ENCODE peak calls at places on chromosomes 12 and 14, in seven cellular contexts. H is ovary, A is Karpas-422, V is cardiac muscle cell, L is DND-41, U is right lobe of liver, R is suprapubic skin. J is an unnamed sample.

GRCh38 chr12:65462506-65462905 is 184.0 kb downstream of the MSRB3 start:
- DNase-seq in H (no peak), A (no peak), V (no peak), L (no peak), U (no peak), R (no peak), J (no peak)

GRCh38 chr14:28719130-28719529 is 47.5 kb upstream of the FOXG1 start:
- DNase-seq in H (no peak), A (no peak), V (no peak), L (no peak), U (no peak), R (no peak), J (no peak)

GRCh38 chr12:128259556-128260070 is 7.4 kb upstream of the TMEM132C start:
- DNase-seq in H (peak), A (peak), V (peak), L (peak), U (no peak), R (no peak), J (no peak)

GRCh38 chr14:74324945-74325361 is 22.2 kb upstream of the ABCD4 start:
- DNase-seq in H (no peak), A (peak), V (peak), L (no peak), U (no peak), R (no peak), J (no peak)

GRCh38 chr14:32611752-32612151 is 282.7 kb downstream of the AKAP6 start:
- DNase-seq in H (no peak), A (no peak), V (peak), L (no peak), U (no peak), R (no peak), J (no peak)

GRCh38 chr12:67780580-67781084 is 132.1 kb downstream of the DYRK2 start:
- DNase-seq in H (no peak), A (no peak), V (no peak), L (no peak), U (no peak), R (no peak), J (no peak)

GRCh38 chr12:32509328-32510122 is 110.2 kb downstream of the FGD4 start:
- DNase-seq in H (no peak), A (no peak), V (no peak), L (no peak), U (peak), R (no peak), J (no peak)

GRCh38 chr14:55133416-55133815 is 4.4 kb downstream of the LGALS3 start:
- DNase-seq in H (no peak), A (no peak), V (peak), L (no peak), U (no peak), R (no peak), J (no peak)

GRCh38 chr12:127293507-127294310 is 973.3 kb upstream of the TMEM132C start:
- DNase-seq in H (peak), A (peak), V (peak), L (peak), U (peak), R (peak), J (peak)

GRCh38 chr12:112473056-112473455 is 54.3 kb downstream of the PTPN11 start:
- DNase-seq in H (no peak), A (peak), V (peak), L (no peak), U (no peak), R (no peak), J (no peak)
- H3K27ac ChIP-seq in H (no peak), A (no peak), V (no peak), L (no peak), U (no peak), R (no peak), J (no peak)

DNA sequence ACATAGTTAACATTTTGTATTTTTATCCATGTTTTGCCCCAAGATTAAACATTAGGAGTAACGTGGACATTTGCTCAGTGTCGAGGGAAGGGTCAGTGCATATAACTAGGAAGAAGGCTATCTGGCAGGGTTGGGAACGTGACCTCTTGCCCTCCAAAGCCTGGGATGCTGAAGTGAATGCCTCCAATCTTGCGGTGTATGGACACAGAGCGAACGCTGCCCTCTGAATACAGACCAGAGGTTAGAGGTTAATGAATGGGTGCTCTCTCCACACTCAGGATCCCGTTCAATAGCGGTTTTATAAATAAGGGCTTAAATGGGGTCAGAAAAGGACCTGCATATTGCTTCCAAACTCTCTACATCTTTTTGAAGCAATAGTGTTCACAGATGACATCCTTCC is 14.3 kb downstream of the FBXL14 start:
- DNase-seq in H (no peak), A (no peak), V (no peak), L (no peak), U (no peak), R (no peak), J (no peak)
- H3K27ac ChIP-seq in H (no peak), A (no peak), V (peak), L (no peak), U (no peak), R (no peak), J (no peak)

GRCh38 chr12:122099280-122099749 is 20.8 kb downstream of the MLXIP start:
- DNase-seq in H (no peak), A (peak), V (no peak), L (no peak), U (no peak), R (peak), J (no peak)

GRCh38 chr12:122102331-122102730 is 23.8 kb downstream of the MLXIP start:
- DNase-seq in H (no peak), A (peak), V (peak), L (no peak), U (no peak), R (no peak), J (no peak)

GRCh38 chr12:122097641-122098364 is 19.2 kb downstream of the MLXIP start:
- DNase-seq in H (peak), A (no peak), V (peak), L (no peak), U (no peak), R (peak), J (no peak)

GRCh38 chr12:122100568-122100967 is 22.0 kb downstream of the MLXIP start:
- DNase-seq in H (no peak), A (peak), V (no peak), L (no peak), U (no peak), R (no peak), J (no peak)

DNA sequence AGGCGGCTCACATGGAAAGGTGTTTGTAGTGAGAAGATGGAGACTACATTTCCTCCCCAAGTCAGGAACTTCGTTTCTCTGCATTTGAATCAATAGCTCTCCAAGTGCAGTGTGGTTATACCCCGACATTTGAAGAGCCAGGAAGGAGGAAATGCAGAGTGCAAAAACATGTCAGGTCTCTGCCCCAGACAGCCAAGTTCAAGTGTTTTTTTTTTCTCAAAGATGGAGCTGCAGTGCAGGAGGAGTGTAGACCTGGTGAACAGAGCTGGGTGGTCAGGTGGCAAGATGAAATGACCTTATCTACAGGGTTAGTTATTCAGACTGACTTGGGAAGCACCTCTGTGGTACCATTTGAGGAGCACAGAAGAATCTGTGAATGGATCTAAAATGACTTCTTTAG is 21.3 kb downstream of the MLXIP start:
- DNase-seq in H (no peak), A (peak), V (no peak), L (no peak), U (no peak), R (peak), J (no peak)
- H3K27ac ChIP-seq in H (peak), A (peak), V (no peak), L (no peak), U (no peak), R (no peak), J (peak)

GRCh38 chr14:100680439-100681051 is 46.1 kb upstream of the DLK1 start:
- DNase-seq in H (peak), A (no peak), V (peak), L (no peak), U (no peak), R (no peak), J (no peak)

GRCh38 chr14:100682749-100683148 is 43.9 kb upstream of the DLK1 start:
- DNase-seq in H (no peak), A (no peak), V (no peak), L (no peak), U (no peak), R (no peak), J (no peak)

GRCh38 chr14:100679170-100679569 is 47.5 kb upstream of the DLK1 start:
- DNase-seq in H (no peak), A (no peak), V (no peak), L (no peak), U (no peak), R (no peak), J (no peak)

GRCh38 chr14:100679707-100680438 is 46.8 kb upstream of the DLK1 start:
- DNase-seq in H (peak), A (no peak), V (peak), L (no peak), U (no peak), R (no peak), J (no peak)

GRCh38 chr14:100681111-100681510 is 45.6 kb upstream of the DLK1 start:
- DNase-seq in H (no peak), A (no peak), V (no peak), L (no peak), U (no peak), R (no peak), J (no peak)
- H3K27ac ChIP-seq in H (peak), A (no peak), V (no peak), L (no peak), U (peak), R (no peak), J (no peak)

DNA sequence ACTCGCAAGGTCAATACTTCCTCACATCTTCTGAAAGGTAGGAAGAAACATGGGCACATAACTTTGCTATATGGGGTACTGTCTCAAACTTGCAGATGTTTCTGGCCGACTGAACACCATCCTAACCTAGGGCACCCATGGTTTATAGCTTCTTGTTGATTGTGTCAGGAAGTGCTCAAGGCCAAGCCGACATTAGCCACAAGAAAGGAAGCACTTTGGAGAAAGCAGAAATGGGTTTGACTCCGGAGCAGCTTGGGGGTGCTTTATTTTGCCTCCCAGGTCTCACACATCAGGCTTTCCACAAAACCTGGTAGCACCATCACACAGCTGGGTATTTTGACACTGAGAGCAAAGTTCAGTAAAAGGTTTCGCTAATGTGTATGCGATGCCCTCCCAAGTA is 25.1 kb upstream of the BHLHE41 start:
- DNase-seq in H (no peak), A (no peak), V (no peak), L (peak), U (no peak), R (no peak), J (no peak)
- H3K27ac ChIP-seq in H (no peak), A (no peak), V (no peak), L (no peak), U (no peak), R (no peak), J (no peak)

GRCh38 chr14:103650213-103650612 is 21.2 kb downstream of the KLC1 start:
- DNase-seq in H (no peak), A (no peak), V (no peak), L (no peak), U (no peak), R (no peak), J (no peak)

GRCh38 chr14:103654619-103655018 is 25.6 kb downstream of the KLC1 start:
- DNase-seq in H (no peak), A (no peak), V (no peak), L (no peak), U (no peak), R (no peak), J (no peak)

GRCh38 chr14:103651585-103651984 is 22.6 kb downstream of the KLC1 start:
- DNase-seq in H (no peak), A (no peak), V (no peak), L (no peak), U (no peak), R (no peak), J (no peak)

GRCh38 chr14:103653802-103654201 is 24.8 kb downstream of the KLC1 start:
- DNase-seq in H (no peak), A (no peak), V (no peak), L (no peak), U (no peak), R (no peak), J (peak)

DNA sequence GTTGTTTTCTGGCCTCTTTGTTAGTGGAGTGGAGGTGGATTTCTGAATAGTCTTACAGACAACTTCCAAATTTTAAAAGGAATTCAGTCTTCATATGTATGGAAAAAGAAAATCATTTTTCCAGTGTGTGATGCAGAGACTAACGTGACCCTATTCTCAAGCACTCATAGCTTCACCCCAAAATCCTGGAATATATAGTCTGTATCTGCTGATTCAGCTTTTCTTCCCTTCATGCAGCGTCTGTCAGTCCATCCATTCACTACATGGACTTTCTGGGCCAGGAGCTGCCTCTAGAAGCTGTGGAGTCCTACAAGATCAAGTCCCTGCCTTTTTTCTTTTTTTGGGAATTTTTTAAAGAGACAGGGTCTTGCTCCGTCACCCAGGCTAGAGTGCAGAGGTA is 23.8 kb downstream of the KLC1 start:
- DNase-seq in H (no peak), A (no peak), V (no peak), L (no peak), U (no peak), R (no peak), J (no peak)
- H3K27ac ChIP-seq in H (no peak), A (no peak), V (peak), L (no peak), U (no peak), R (no peak), J (no peak)

GRCh38 chr12:93793007-93793406 is 115.8 kb downstream of the CRADD start:
- DNase-seq in H (no peak), A (no peak), V (peak), L (no peak), U (no peak), R (no peak), J (no peak)
- H3K27ac ChIP-seq in H (no peak), A (no peak), V (no peak), L (no peak), U (no peak), R (no peak), J (no peak)

DNA sequence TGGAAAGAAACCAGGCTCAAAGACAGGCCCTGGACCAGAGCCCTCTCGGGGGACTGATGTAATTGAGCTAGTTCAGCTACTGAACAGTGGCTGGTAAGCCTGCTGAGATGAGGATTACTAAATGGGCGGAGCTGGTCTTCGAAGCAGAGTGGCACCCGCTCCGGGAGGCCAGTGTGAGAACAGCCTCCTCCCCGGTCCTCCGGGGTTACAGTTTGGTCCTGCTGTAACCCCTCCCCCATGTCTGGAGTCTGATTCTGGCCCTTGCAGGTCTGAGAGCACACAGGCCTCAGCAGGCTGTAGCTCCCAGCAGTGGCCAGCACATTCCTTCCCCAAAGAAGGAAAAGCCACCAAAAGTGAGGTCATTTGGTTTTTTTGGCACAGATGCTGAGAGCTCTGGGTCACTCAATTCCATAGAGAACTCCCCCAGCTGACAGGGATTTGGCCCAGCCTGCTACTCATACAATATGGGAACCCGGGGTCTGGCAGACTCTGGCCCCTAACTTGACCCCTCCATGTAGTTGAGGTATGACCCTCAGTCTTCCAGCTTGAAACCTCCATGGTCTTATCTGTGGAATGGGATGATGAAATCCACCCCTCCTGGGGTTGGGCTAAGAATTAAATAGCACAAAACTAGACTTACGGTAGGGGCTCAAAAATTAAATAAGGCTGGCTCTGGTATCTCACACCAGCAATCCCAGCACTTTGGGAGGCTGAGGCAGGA is 39.0 kb downstream of the ACTN1 start:
- DNase-seq in H (peak), A (no peak), V (peak), L (no peak), U (peak), R (no peak), J (no peak)
- H3K27ac ChIP-seq in H (peak), A (no peak), V (peak), L (no peak), U (peak), R (peak), J (no peak)

GRCh38 chr12:4015225-4016076 is 142.3 kb upstream of the PARP11 start:
- DNase-seq in H (no peak), A (no peak), V (no peak), L (no peak), U (peak), R (no peak), J (no peak)
- H3K27ac ChIP-seq in H (no peak), A (no peak), V (no peak), L (no peak), U (no peak), R (no peak), J (no peak)

DNA sequence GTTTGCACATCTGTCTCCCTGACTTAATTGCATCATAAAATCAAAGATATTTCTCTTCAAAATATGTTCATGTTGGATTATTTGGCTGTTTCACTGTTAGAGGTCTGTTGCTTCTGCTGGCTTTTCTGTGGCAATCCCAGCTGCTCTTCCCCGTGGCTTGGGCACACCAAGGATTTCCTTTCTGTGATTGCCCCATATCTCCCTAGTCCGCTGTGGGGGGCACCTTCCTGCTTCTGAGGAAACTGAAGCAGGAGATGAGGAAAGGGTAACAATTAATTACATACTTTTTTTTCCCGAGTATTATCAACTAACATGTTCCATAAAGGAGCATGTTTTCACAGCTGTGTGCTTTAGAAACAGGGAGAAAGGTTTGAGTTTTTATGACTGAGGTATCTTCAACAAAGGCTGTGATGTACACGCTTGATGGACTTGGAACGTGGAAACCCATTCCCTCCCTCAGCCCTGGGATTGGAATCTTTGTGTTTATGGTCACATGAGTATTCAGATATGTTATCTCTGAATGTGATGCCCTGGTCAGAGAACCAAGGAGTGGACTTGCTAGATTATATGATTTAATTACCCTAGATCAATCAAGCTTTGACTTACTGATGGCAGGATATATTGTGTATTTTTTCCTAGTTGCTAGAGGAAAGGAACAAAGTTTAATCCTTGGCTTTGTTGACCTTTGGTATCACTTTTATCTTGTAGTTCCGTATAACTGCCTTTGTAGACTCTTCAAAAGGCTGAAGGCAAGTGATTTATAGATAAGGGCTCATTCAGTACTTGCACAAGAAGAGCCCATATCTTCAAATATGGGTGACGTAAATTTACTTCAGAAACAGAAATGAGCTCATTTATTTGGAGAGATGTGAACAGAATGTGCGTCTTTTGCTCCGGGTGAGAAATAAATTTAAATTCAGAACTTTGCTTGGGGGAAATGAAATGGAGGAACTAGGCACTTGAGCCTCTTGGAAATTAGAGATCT is 46.7 kb downstream of the BORCS5 start:
- DNase-seq in H (no peak), A (no peak), V (peak), L (no peak), U (no peak), R (no peak), J (no peak)
- H3K27ac ChIP-seq in H (no peak), A (no peak), V (no peak), L (no peak), U (peak), R (peak), J (no peak)

J was measured in substantia nigra.